ENCODE peak calls at places on chromosomes 3 and 15, in four cellular contexts. Y, P, N and L are unnamed samples.

GRCh38 chr3:13432093-13432492 is 12.0 kb upstream of the NUP210 start:
- DNase-seq in Y (no peak), N (no peak), P (no peak), L (no peak)

GRCh38 chr3:39727415-39727814 is 82.0 kb upstream of the MYRIP start:
- DNase-seq in P (no peak), N (no peak), Y (no peak), L (no peak)

GRCh38 chr3:108662141-108662738 is 72.7 kb downstream of the DZIP3 start:
- DNase-seq in N (peak; percentile 13), P (peak; percentile 83), Y (peak; percentile 45), L (peak; percentile 71)

GRCh38 chr3:64368163-64369025 is 143.1 kb upstream of the PRICKLE2 start:
- DNase-seq in N (no peak), P (no peak), Y (no peak), L (no peak)

GRCh38 chr3:112405845-112406244 is 72.9 kb downstream of the CD200 start:
- DNase-seq in P (peak; percentile 40), Y (no peak), N (no peak), L (no peak)

GRCh38 chr15:93428135-93428534 is 339.1 kb upstream of the RGMA start:
- DNase-seq in N (peak; percentile 38), P (no peak), Y (no peak), L (no peak)

GRCh38 chr3:12884104-12884742 is 42.9 kb upstream of the RPL32 start:
- DNase-seq in P (peak; percentile 15), Y (no peak), N (no peak), L (no peak)

GRCh38 chr3:46062679-46063078 is 35.4 kb upstream of the XCR1 start:
- DNase-seq in P (no peak), N (no peak), Y (no peak), L (no peak)

GRCh38 chr15:90419738-90420487 is 31.9 kb downstream of the IQGAP1 start:
- DNase-seq in Y (no peak), N (no peak), P (peak; percentile 92), L (peak; percentile 80)

GRCh38 chr3:197736010-197736490 is 654 bp downstream of the RUBCN start:
- DNase-seq in N (no peak), P (no peak), Y (no peak), L (no peak)

GRCh38 chr3:114716916-114717315 is 423.1 kb downstream of the TIGIT start:
- DNase-seq in Y (no peak), P (no peak), N (no peak), L (no peak)

GRCh38 chr3:13574083-13574797 is 25.3 kb downstream of the FBLN2 start:
- DNase-seq in N (no peak), P (no peak), Y (no peak), L (no peak)

GRCh38 chr3:22988566-22988965 is 214.6 kb upstream of the UBE2E2 start:
- DNase-seq in P (no peak), Y (no peak), N (no peak), L (no peak)

GRCh38 chr3:10846657-10846975 is 30.6 kb downstream of the SLC6A11 start:
- DNase-seq in Y (no peak), N (no peak), P (no peak), L (no peak)

GRCh38 chr3:177357352-177358084 is 160.2 kb upstream of the TBL1XR1 start:
- DNase-seq in N (peak; percentile 90), P (peak; percentile 89), Y (peak; percentile 84), L (peak; percentile 97)

GRCh38 chr3:45915518-45916231 is 27.6 kb upstream of the CXCR6 start:
- DNase-seq in Y (peak; percentile 42), P (peak; percentile 94), N (no peak), L (no peak)

GRCh38 chr3:184361932-184362667 is 590 bp downstream of the POLR2H start:
- DNase-seq in N (no peak), Y (peak; percentile 73), P (peak; percentile 38), L (no peak)

GRCh38 chr3:160078533-160078932 is 89.9 kb downstream of the IL12A start:
- DNase-seq in N (no peak), Y (no peak), P (no peak), L (no peak)

GRCh38 chr3:182962162-182962561 is 18.2 kb downstream of the DCUN1D1 start:
- DNase-seq in P (no peak), Y (no peak), N (no peak), L (no peak)

GRCh38 chr15:49270541-49271421 is 100.7 kb downstream of the GALK2 start:
- DNase-seq in P (peak; percentile 69), N (no peak), Y (no peak), L (no peak)

GRCh38 chr3:57752307-57752706 is 3.8 kb upstream of the SLMAP start:
- DNase-seq in Y (no peak), P (peak; percentile 6), N (peak; percentile 69), L (peak; percentile 45)

GRCh38 chr3:108835101-108835500 is 12.5 kb downstream of the TRAT1 start:
- DNase-seq in Y (no peak), N (no peak), P (no peak), L (no peak)

GRCh38 chr3:70108072-70108471 is 108.5 kb downstream of the SAMMSON start:
- DNase-seq in P (peak; percentile 4), Y (peak; percentile 38), N (no peak), L (no peak)

GRCh38 chr3:147945968-147946519 is 536.9 kb downstream of the ZIC1 start:
- DNase-seq in Y (no peak), P (peak; percentile 95), N (no peak), L (peak; percentile 68)

GRCh38 chr3:71942432-71942831 is 157.5 kb upstream of the PROK2 start:
- DNase-seq in Y (no peak), P (no peak), N (no peak), L (no peak)

GRCh38 chr15:38651328-38652038 is 86.9 kb upstream of the RASGRP1 start:
- DNase-seq in Y (no peak), N (no peak), P (no peak), L (no peak)

GRCh38 chr3:73433681-73434080 is 191.1 kb downstream of the PDZRN3 start:
- DNase-seq in Y (no peak), P (peak; percentile 30), N (no peak), L (no peak)

GRCh38 chr15:98648654-98649537 is 557 bp downstream of the IGF1R start:
- DNase-seq in P (peak; percentile 47), Y (peak; percentile 57), N (no peak), L (peak; percentile 52)

GRCh38 chr3:195001961-195002861 is 268.7 kb downstream of the XXYLT1 start:
- DNase-seq in N (peak; percentile 15), P (peak; percentile 34), Y (peak; percentile 76), L (peak; percentile 80)

GRCh38 chr3:101950510-101950909 is 101.2 kb downstream of the NFKBIZ start:
- DNase-seq in P (peak; percentile 81), Y (no peak), N (no peak), L (peak; percentile 42)

GRCh38 chr3:56125358-56126005 is 342.8 kb downstream of the ERC2 start:
- DNase-seq in P (peak; percentile 80), Y (no peak), N (no peak), L (peak; percentile 67)

GRCh38 chr3:116059421-116060096 is 385.7 kb downstream of the LSAMP start:
- DNase-seq in P (peak; percentile 93), N (peak; percentile 91), Y (peak; percentile 12), L (no peak)

GRCh38 chr3:175940243-175940642 is 1081.1 kb downstream of the NAALADL2 start:
- DNase-seq in Y (no peak), P (peak; percentile 46), N (no peak), L (no peak)
- H3K9me3 ChIP-seq in Y (peaks cover 1% of the 10 kb centered on the region), P (peaks cover 10% of the 10 kb centered on the region), N (no peaks in the 10 kb centered on the region), L (no peaks in the 10 kb centered on the region)

GRCh38 chr15:33535135-33535534 is 224.4 kb downstream of the RYR3 start:
- DNase-seq in Y (no peak), P (no peak), N (no peak), L (no peak)
- H3K9me1 ChIP-seq in Y (no peaks in the 10 kb centered on the region), P (no peaks in the 10 kb centered on the region), N (no peaks in the 10 kb centered on the region), L (no peaks in the 10 kb centered on the region)

GRCh38 chr3:5543047-5543446 is 355.5 kb downstream of the EDEM1 start:
- DNase-seq in P (no peak), Y (no peak), N (no peak), L (no peak)

GRCh38 chr3:5540532-5540931 is 353.0 kb downstream of the EDEM1 start:
- DNase-seq in Y (no peak), P (no peak), N (no peak), L (no peak)

GRCh38 chr3:5545719-5546118 is 358.2 kb downstream of the EDEM1 start:
- DNase-seq in N (no peak), P (no peak), Y (no peak), L (no peak)

DNA sequence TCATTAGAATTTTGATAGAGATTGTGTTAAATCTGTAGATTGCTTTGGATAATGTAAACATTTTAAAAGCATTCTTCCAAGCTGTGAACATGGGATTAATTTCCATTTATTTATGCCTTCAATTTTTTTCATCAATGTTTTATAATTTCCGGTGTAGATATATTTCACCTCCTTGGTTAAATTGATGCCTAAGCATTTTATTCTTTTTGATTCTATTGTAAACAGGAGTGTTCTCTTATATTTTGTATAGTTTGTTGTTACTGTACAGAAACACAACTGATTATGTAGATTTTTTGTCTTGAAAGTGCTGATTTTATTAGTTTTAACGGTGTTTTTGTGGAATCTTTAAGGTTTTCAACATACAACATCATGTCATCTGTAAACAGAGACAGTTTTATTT is 355.0 kb downstream of the EDEM1 start:
- DNase-seq in N (no peak), P (no peak), Y (no peak), L (no peak)
- H3K9me3 ChIP-seq in N (no peaks in the 10 kb centered on the region), P (peaks cover 12% of the 10 kb centered on the region), Y (peaks cover 11% of the 10 kb centered on the region), L (peaks cover 3% of the 10 kb centered on the region)

GRCh38 chr3:143648708-143649107 is 199.6 kb downstream of the SLC9A9 start:
- DNase-seq in Y (peak; percentile 31), P (no peak), N (no peak), L (no peak)
- H3K9me1 ChIP-seq in Y (no peaks in the 10 kb centered on the region), P (no peaks in the 10 kb centered on the region), N (no peaks in the 10 kb centered on the region), L (no peaks in the 10 kb centered on the region)

GRCh38 chr3:882526-882925 is 210.3 kb upstream of the CNTN6 start:
- DNase-seq in Y (no peak), P (no peak), N (peak; percentile 15), L (peak; percentile 5)

GRCh38 chr3:877001-877400 is 215.8 kb upstream of the CNTN6 start:
- DNase-seq in P (no peak), Y (no peak), N (no peak), L (no peak)

GRCh38 chr3:880371-880770 is 212.5 kb upstream of the CNTN6 start:
- DNase-seq in Y (no peak), P (no peak), N (no peak), L (no peak)
- H3K9me3 ChIP-seq in Y (no peaks in the 10 kb centered on the region), P (no peaks in the 10 kb centered on the region), N (no peaks in the 10 kb centered on the region), L (no peaks in the 10 kb centered on the region)